ENCODE peak calls at places on chromosome 13, in eight cellular contexts. I, T, C, W, N, M, S and B are unnamed samples.

GRCh38 chr13:45370922-45371406 is 30.0 kb upstream of the TPT1 start:
- DNase-seq in I (no peak), T (peak; percentile 78), C (peak; percentile 51), W (no peak), N (peak; percentile 94), M (peak; percentile 87), S (peak; percentile 75), B (peak; percentile 76)

GRCh38 chr13:24459234-24459633 is 53.3 kb downstream of the PARP4 start:
- DNase-seq in I (no peak), T (no peak), C (no peak), W (no peak), N (no peak), M (no peak), S (peak; percentile 80), B (no peak)

GRCh38 chr13:112448621-112449544 is 72.7 kb downstream of the SPACA7 start:
- DNase-seq in I (no peak), T (no peak), C (no peak), W (no peak), N (peak; percentile 34), M (no peak), S (no peak), B (peak; percentile 15)

GRCh38 chr13:99496322-99497142 is 4.7 kb upstream of the TM9SF2 start:
- DNase-seq in I (no peak), T (peak; percentile 86), C (peak; percentile 52), W (peak; percentile 81), N (no peak), M (no peak), S (peak; percentile 88), B (peak; percentile 89)

GRCh38 chr13:30105381-30105780 is 202.0 kb downstream of the KATNAL1 start:
- DNase-seq in I (no peak), T (no peak), C (no peak), W (no peak), N (peak; percentile 78), M (peak; percentile 50), S (no peak), B (no peak)

GRCh38 chr13:40185393-40185792 is 481.0 kb downstream of the FOXO1 start:
- DNase-seq in I (no peak), T (no peak), C (no peak), W (no peak), N (no peak), M (no peak), S (no peak), B (no peak)

GRCh38 chr13:21879263-21879914 is 208.5 kb downstream of the FGF9 start:
- DNase-seq in I (no peak), T (peak; percentile 38), C (no peak), W (no peak), N (no peak), M (no peak), S (no peak), B (no peak)

GRCh38 chr13:66748712-66749111 is 481.4 kb downstream of the PCDH9 start:
- DNase-seq in I (no peak), T (no peak), C (no peak), W (no peak), N (no peak), M (no peak), S (no peak), B (no peak)

GRCh38 chr13:53075356-53076041 is 46.9 kb downstream of the OLFM4 start:
- DNase-seq in I (no peak), T (no peak), C (no peak), W (no peak), N (no peak), M (no peak), S (no peak), B (no peak)

GRCh38 chr13:39417643-39418042 is 185.3 kb downstream of the LHFPL6 start:
- DNase-seq in I (no peak), T (peak; percentile 64), C (no peak), W (no peak), N (no peak), M (peak; percentile 49), S (peak; percentile 69), B (no peak)

GRCh38 chr13:52452470-52452869 is 2.0 kb upstream of the VPS36 start:
- DNase-seq in I (no peak), T (no peak), C (no peak), W (no peak), N (no peak), M (no peak), S (no peak), B (no peak)

GRCh38 chr13:105220886-105221285 is 1314.6 kb downstream of the EFNB2 start:
- DNase-seq in I (no peak), T (no peak), C (no peak), W (no peak), N (no peak), M (no peak), S (no peak), B (no peak)

GRCh38 chr13:26423634-26424033 is 133.8 kb upstream of the WASF3 start:
- DNase-seq in I (no peak), T (no peak), C (no peak), W (no peak), N (peak; percentile 16), M (no peak), S (no peak), B (no peak)

GRCh38 chr13:56166864-56167263 is 973.9 kb upstream of the PRR20A start:
- DNase-seq in I (no peak), T (no peak), C (no peak), W (no peak), N (no peak), M (peak; percentile 4), S (no peak), B (no peak)

GRCh38 chr13:78183737-78184136 is 265.1 kb upstream of the EDNRB start:
- DNase-seq in I (no peak), T (no peak), C (no peak), W (no peak), N (no peak), M (no peak), S (peak; percentile 44), B (no peak)

GRCh38 chr13:114099918-114100445 is 32.4 kb downstream of the RASA3 start:
- DNase-seq in I (no peak), T (peak; percentile 47), C (peak; percentile 3), W (no peak), N (peak; percentile 90), M (peak; percentile 87), S (peak; percentile 65), B (peak; percentile 42)

GRCh38 chr13:36685912-36686311 is 12.1 kb downstream of the SERTM1 start:
- DNase-seq in I (no peak), T (peak; percentile 32), C (no peak), W (no peak), N (no peak), M (no peak), S (peak; percentile 86), B (no peak)

GRCh38 chr13:76271728-76272232 is 614.4 kb downstream of the KCTD12 start:
- DNase-seq in I (no peak), T (peak; percentile 9), C (no peak), W (no peak), N (no peak), M (no peak), S (no peak), B (no peak)

GRCh38 chr13:49546559-49546958 is 38.8 kb downstream of the RCBTB1 start:
- DNase-seq in I (no peak), T (no peak), C (no peak), W (no peak), N (no peak), M (no peak), S (no peak), B (no peak)

GRCh38 chr13:39273953-39274352 is 235.7 kb downstream of the NHLRC3 start:
- DNase-seq in I (no peak), T (no peak), C (no peak), W (no peak), N (peak; percentile 22), M (peak; percentile 28), S (no peak), B (no peak)

GRCh38 chr13:59360108-59360507 is 803.6 kb downstream of the DIAPH3 start:
- DNase-seq in I (no peak), T (no peak), C (no peak), W (no peak), N (no peak), M (peak; percentile 49), S (no peak), B (no peak)

GRCh38 chr13:114032121-114032799 is 58.4 kb upstream of the C13orf46 start:
- DNase-seq in I (no peak), T (no peak), C (no peak), W (no peak), N (no peak), M (no peak), S (peak; percentile 83), B (no peak)

GRCh38 chr13:73835138-73835721 is 299.0 kb downstream of the KLF12 start:
- DNase-seq in I (no peak), T (peak; percentile 5), C (no peak), W (peak; percentile 21), N (peak; percentile 5), M (peak; percentile 44), S (peak; percentile 59), B (no peak)

GRCh38 chr13:111853146-111853545 is 213.8 kb upstream of the SOX1 start:
- DNase-seq in I (no peak), T (no peak), C (no peak), W (no peak), N (no peak), M (no peak), S (no peak), B (no peak)

GRCh38 chr13:20340759-20341161 is 108.6 kb upstream of the GJB6 start:
- DNase-seq in I (no peak), T (peak; percentile 35), C (no peak), W (no peak), N (peak; percentile 57), M (no peak), S (peak; percentile 75), B (no peak)

GRCh38 chr13:67635754-67636153 is 405.6 kb upstream of the PCDH9 start:
- DNase-seq in I (no peak), T (no peak), C (no peak), W (no peak), N (no peak), M (no peak), S (peak; percentile 50), B (no peak)

GRCh38 chr13:35712907-35713685 is 236.6 kb upstream of the MAB21L1 start:
- DNase-seq in I (no peak), T (no peak), C (no peak), W (no peak), N (peak; percentile 50), M (no peak), S (peak; percentile 87), B (no peak)

GRCh38 chr13:28545583-28546333 is 50.8 kb upstream of the FLT1 start:
- DNase-seq in I (peak; percentile 52), T (no peak), C (no peak), W (peak; percentile 51), N (no peak), M (no peak), S (no peak), B (no peak)

GRCh38 chr13:104318121-104318520 is 1251.9 kb upstream of the SLC10A2 start:
- DNase-seq in I (no peak), T (no peak), C (no peak), W (no peak), N (no peak), M (peak; percentile 18), S (peak; percentile 34), B (no peak)

GRCh38 chr13:32790731-32791130 is 204.5 kb downstream of the PDS5B start:
- DNase-seq in I (no peak), T (no peak), C (no peak), W (no peak), N (no peak), M (peak; percentile 12), S (peak; percentile 5), B (no peak)

GRCh38 chr13:31361673-31362072 is 161.9 kb downstream of the B3GLCT start:
- DNase-seq in I (no peak), T (no peak), C (no peak), W (no peak), N (no peak), M (no peak), S (peak; percentile 24), B (no peak)

GRCh38 chr13:108346376-108346775 is 76.9 kb downstream of the TNFSF13B start:
- DNase-seq in I (no peak), T (no peak), C (peak; percentile 26), W (no peak), N (no peak), M (no peak), S (no peak), B (no peak)

GRCh38 chr13:67410645-67411044 is 180.5 kb upstream of the PCDH9 start:
- DNase-seq in I (no peak), T (no peak), C (no peak), W (no peak), N (no peak), M (peak; percentile 41), S (no peak), B (no peak)

GRCh38 chr13:75072368-75072767 is 409.6 kb downstream of the TBC1D4 start:
- DNase-seq in I (no peak), T (no peak), C (no peak), W (no peak), N (no peak), M (no peak), S (no peak), B (no peak)